ENCODE peak calls at places on chromosomes 13 and 19, in six cellular contexts. M is heart right ventricle; H is tibial artery; N is CD4-positive, CD25-positive, alpha-beta regulatory T cell; O is lower lobe of right lung; X is CD8-positive, alpha-beta T cell. D is an unnamed sample. For H3K4me1 and H3K9me3, the result is how much of the 10 kb centered on the place peaks cover.

GRCh38 chr13:104105418-104106355 is 1039.5 kb upstream of the SLC10A2 start:
- DNase-seq in M (no peak), H (no peak), N (no peak), O (no peak), X (no peak), D (no peak)

GRCh38 chr13:113843864-113844556 is 19.9 kb downstream of the GAS6 start:
- DNase-seq in M (no peak), H (peak), N (no peak), O (peak), X (no peak), D (no peak)

GRCh38 chr13:73222627-73223026 is 163.8 kb downstream of the KLF5 start:
- DNase-seq in M (no peak), H (no peak), N (no peak), O (no peak), X (no peak), D (no peak)

GRCh38 chr19:37218592-37218935 is 550 bp downstream of the ZNF383 start:
- DNase-seq in M (no peak), H (no peak), N (no peak), O (no peak), X (peak), D (no peak)

GRCh38 chr19:402786-403185 is 6.2 kb downstream of the C2CD4C start:
- DNase-seq in M (no peak), H (no peak), N (no peak), O (no peak), X (no peak), D (peak)

GRCh38 chr19:42229855-42230331 is 9.8 kb downstream of the ZNF526 start:
- DNase-seq in M (no peak), H (no peak), N (no peak), O (no peak), X (no peak), D (no peak)

GRCh38 chr19:11338164-11338563 is 1.3 kb downstream of the RAB3D start:
- DNase-seq in M (no peak), H (no peak), N (no peak), O (no peak), X (no peak), D (no peak)

GRCh38 chr19:53333071-53333465 is 481 bp upstream of the ZNF845 start:
- DNase-seq in M (peak), H (peak), N (peak), O (peak), X (peak), D (peak)

GRCh38 chr19:50330365-50331078 is 1.3 kb upstream of the KCNC3 start:
- DNase-seq in M (peak), H (peak), N (peak), O (peak), X (peak), D (peak)

GRCh38 chr19:20325151-20325550 is 158.1 kb downstream of the ZNF486 start:
- DNase-seq in M (no peak), H (no peak), N (no peak), O (no peak), X (no peak), D (no peak)

GRCh38 chr19:38389101-38389925 is 816 bp downstream of the SPRED3 start:
- DNase-seq in M (no peak), H (no peak), N (no peak), O (no peak), X (no peak), D (peak)

GRCh38 chr13:113947321-113948033 is 26.4 kb downstream of the C13orf46 start:
- DNase-seq in M (peak), H (peak), N (no peak), O (no peak), X (no peak), D (no peak)

GRCh38 chr19:16118489-16119033 is 6.9 kb downstream of the RAB8A start:
- DNase-seq in M (peak), H (no peak), N (peak), O (peak), X (no peak), D (no peak)

GRCh38 chr13:42569576-42570344 is 4.2 kb upstream of the TNFSF11 start:
- DNase-seq in M (no peak), H (no peak), N (no peak), O (no peak), X (no peak), D (no peak)

GRCh38 chr13:97559981-97560380 is 126.0 kb downstream of the RAP2A start:
- DNase-seq in M (no peak), H (no peak), N (no peak), O (no peak), X (no peak), D (no peak)

GRCh38 chr13:106814389-106814903 is 246.5 kb upstream of the ARGLU1 start:
- DNase-seq in M (no peak), H (no peak), N (no peak), O (no peak), X (no peak), D (no peak)

GRCh38 chr13:67023088-67023893 is 206.8 kb downstream of the PCDH9 start:
- DNase-seq in M (no peak), H (no peak), N (no peak), O (no peak), X (no peak), D (peak)

GRCh38 chr13:44697058-44697457 is 120.9 kb upstream of the TSC22D1 start:
- DNase-seq in M (no peak), H (no peak), N (no peak), O (no peak), X (no peak), D (no peak)

GRCh38 chr13:80139196-80139595 is 201.7 kb downstream of the SPRY2 start:
- DNase-seq in M (no peak), H (no peak), N (no peak), O (no peak), X (no peak), D (no peak)

GRCh38 chr13:110876592-110876991 is 38.3 kb downstream of the ANKRD10 start:
- DNase-seq in M (no peak), H (no peak), N (peak), O (no peak), X (no peak), D (no peak)

GRCh38 chr19:7998081-7998480 is 7.4 kb downstream of the ELAVL1 start:
- DNase-seq in M (no peak), H (no peak), N (no peak), O (no peak), X (no peak), D (no peak)

GRCh38 chr13:32200741-32201140 is 114.4 kb downstream of the ZAR1L start:
- DNase-seq in M (no peak), H (no peak), N (no peak), O (no peak), X (no peak), D (no peak)

GRCh38 chr19:30227661-30228112 is 144.5 kb upstream of the ZNF536 start:
- DNase-seq in M (peak), H (peak), N (peak), O (peak), X (peak), D (peak)

GRCh38 chr13:113526466-113527220 is 36.1 kb upstream of the DCUN1D2 start:
- DNase-seq in M (no peak), H (no peak), N (no peak), O (no peak), X (no peak), D (no peak)

GRCh38 chr13:40439928-40440327 is 226.5 kb downstream of the FOXO1 start:
- DNase-seq in M (peak), H (peak), N (no peak), O (no peak), X (no peak), D (no peak)

GRCh38 chr13:26473571-26474230 is 83.8 kb upstream of the WASF3 start:
- DNase-seq in M (no peak), H (no peak), N (no peak), O (no peak), X (no peak), D (no peak)

GRCh38 chr13:83121904-83122303 is 760.4 kb downstream of the SLITRK1 start:
- DNase-seq in M (no peak), H (no peak), N (no peak), O (no peak), X (no peak), D (no peak)

GRCh38 chr19:35645680-35646511 is 2.2 kb upstream of the COX6B1 start:
- DNase-seq in M (no peak), H (no peak), N (no peak), O (no peak), X (no peak), D (no peak)

DNA sequence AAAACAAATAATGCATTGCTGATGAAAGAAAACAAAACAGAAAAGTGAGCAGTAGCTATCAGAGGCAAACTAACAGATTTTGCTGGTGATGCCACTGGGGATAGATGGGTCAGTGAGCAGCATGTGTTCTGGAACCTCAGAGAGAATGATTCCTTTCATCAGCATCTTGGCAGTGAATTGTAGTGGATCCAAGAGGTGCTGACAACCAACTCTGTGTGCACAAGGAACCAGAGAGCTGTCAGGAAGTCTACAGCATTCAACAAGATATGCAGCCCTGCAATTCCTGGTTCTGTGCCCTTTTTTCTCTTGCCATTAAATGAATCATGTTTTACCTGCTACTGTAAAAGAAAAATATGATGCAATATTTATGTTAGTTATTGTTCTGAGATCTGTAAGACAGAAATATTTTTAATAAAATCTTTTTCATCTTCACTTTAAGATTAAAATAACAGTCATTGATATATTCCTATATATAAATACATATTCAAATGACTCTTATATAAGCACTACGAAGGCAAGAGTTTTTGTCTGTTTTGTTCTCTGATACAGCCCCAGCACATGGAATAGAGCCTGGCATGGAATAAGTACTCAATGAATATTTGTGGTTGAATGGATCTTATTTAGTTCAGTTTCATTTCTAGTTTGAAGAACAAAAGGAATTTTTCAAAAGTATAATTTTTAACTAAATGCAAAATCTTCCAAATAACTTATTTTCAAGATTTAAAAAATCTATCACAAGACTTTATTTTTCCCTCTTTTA is 80.8 kb downstream of the FREM2 start:
- DNase-seq in M (peak), H (no peak), N (no peak), O (no peak), X (no peak), D (no peak)
- H3K4me1 ChIP-seq in M (under half), H (under half), N (under half), O (under half), X (under half), D (under half)

DNA sequence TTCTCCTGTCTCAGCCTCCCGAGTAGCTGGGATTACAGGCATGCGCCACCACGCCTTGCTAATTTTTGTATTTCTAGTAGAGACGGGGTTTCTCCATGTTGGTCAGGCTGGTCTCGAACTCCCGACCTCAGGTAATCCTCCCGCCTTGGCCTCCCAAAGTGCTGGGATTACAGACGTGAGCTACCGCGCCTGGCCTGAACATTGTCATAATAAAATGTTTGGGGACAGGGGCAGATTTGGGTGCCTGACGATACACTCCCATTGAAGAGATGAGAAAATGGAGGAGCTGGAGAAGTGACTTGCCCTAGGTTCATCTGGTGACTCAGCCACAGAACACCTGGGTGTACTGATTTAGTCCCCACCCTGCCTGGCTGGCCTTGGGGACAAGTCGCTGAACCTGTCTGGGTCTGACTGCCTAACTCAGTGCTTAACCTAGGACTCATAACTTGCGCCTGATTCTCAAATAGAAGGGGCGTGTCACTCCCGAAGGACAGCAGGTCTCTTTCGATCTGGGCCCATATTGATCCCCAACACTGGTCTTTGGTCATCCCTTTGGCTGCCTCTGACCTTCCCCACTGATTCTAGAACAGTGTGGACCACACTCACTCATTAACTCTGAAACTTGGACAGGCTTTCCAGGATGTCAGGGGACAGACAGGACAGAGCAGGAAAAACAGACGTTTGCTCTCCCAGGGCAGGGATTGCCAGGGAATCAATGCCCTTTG is 7.6 kb upstream of the BICRA start:
- DNase-seq in M (no peak), H (no peak), N (no peak), O (no peak), X (no peak), D (no peak)
- H3K4me3 ChIP-seq in M (peak), H (peak), N (peak), O (peak), X (peak), D (peak)

GRCh38 chr13:19075418-19075817 is 106.2 kb downstream of the TUBA3C start:
- DNase-seq in M (no peak), H (no peak), N (no peak), O (no peak), X (no peak), D (no peak)
- H3K9me3 ChIP-seq in M (under half), H (under half), N (under half), O (under half), X (under half), D (under half)

GRCh38 chr13:99160415-99160814 is 40.2 kb upstream of the UBAC2 start:
- DNase-seq in M (no peak), H (no peak), N (no peak), O (no peak), X (no peak), D (no peak)

GRCh38 chr13:99162962-99163361 is 37.7 kb upstream of the UBAC2 start:
- DNase-seq in M (no peak), H (no peak), N (no peak), O (no peak), X (no peak), D (no peak)

GRCh38 chr13:99164226-99164625 is 36.4 kb upstream of the UBAC2 start:
- DNase-seq in M (no peak), H (no peak), N (no peak), O (no peak), X (no peak), D (no peak)

GRCh38 chr13:99161512-99161911 is 39.1 kb upstream of the UBAC2 start:
- DNase-seq in M (no peak), H (no peak), N (no peak), O (no peak), X (no peak), D (no peak)

GRCh38 chr13:99162543-99162942 is 38.1 kb upstream of the UBAC2 start:
- DNase-seq in M (no peak), H (no peak), N (no peak), O (no peak), X (no peak), D (no peak)
- H3K4me1 ChIP-seq in M (under half), H (under half), N (under half), O (under half), X (under half), D (under half)

DNA sequence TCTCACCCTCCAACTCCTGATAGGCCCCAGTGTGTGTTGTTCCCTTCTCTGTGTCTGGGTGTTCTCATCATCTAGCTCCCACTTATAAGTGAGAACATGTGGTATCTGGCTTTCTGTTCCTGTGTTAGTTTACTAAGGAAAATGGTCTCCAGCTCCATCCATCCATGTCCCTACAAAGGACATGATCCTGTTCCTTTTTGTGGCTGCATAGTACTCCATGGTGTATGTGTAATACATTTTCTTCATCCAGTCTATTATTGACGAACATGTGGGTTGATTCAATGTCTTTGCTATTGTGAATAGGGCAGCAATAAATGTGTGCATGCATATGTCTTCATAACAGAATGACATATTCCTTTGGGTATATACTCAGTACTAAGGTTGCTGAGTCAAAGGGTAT is 1397.0 kb downstream of the UQCRFS1 start:
- DNase-seq in M (no peak), H (no peak), N (no peak), O (no peak), X (no peak), D (no peak)
- H3K4me3 ChIP-seq in M (no peak), H (no peak), N (no peak), O (no peak), X (no peak), D (no peak)

GRCh38 chr19:14715841-14716240 is 26.0 kb downstream of the ZNF333 start:
- DNase-seq in M (no peak), H (no peak), N (no peak), O (no peak), X (no peak), D (no peak)
- H3K9me3 ChIP-seq in M (half or more), H (under half), N (half or more), O (half or more), X (under half), D (under half)

GRCh38 chr13:46617885-46618284 is 64.9 kb downstream of the LRCH1 start:
- DNase-seq in M (no peak), H (no peak), N (no peak), O (no peak), X (no peak), D (no peak)
- H3K4me1 ChIP-seq in M (under half), H (half or more), N (under half), O (half or more), X (under half), D (under half)

DNA sequence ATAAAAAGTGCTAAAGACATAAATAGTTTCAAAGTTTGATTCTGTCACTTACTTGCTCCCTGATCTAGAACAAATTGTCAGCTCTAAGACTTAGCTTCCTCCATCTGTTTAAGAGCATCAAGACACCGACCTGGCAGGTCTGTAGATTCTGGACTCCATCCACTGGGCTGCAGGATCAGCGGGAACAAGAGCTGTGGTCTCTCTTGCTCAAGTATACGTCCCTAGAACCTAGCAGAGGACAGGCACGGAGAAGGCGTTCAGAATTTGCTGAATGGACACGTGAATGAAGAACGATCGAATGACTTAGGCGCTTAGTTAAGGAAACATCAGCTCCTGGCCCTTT is 1.1 kb downstream of the DZIP1 start:
- DNase-seq in M (no peak), H (no peak), N (no peak), O (no peak), X (no peak), D (peak)
- H3K4me3 ChIP-seq in M (peak), H (peak), N (no peak), O (peak), X (no peak), D (peak)

GRCh38 chr19:57642396-57643046 is 9.6 kb downstream of the ZNF211 start:
- DNase-seq in M (no peak), H (no peak), N (no peak), O (no peak), X (no peak), D (no peak)
- H3K9me3 ChIP-seq in M (half or more), H (under half), N (half or more), O (half or more), X (under half), D (under half)

GRCh38 chr19:47503823-47504145 is 11.1 kb downstream of the NAPA start:
- DNase-seq in M (no peak), H (no peak), N (no peak), O (no peak), X (no peak), D (no peak)
- H3K4me1 ChIP-seq in M (under half), H (under half), N (under half), O (under half), X (under half), D (under half)

D was measured in HAP-1.